ENCODE peak calls at places on chromosome 2, in four cellular contexts. T is MV-4-11, N is GM19239, P is naive B cell. K is an unnamed sample.

GRCh38 chr2:120319135-120319534 is 26.8 kb upstream of the INHBB start:
- DNase-seq in T (no peak), N (no peak), P (no peak), K (no peak)

GRCh38 chr2:88666576-88666975 is 24.9 kb upstream of the RPIA start:
- DNase-seq in T (no peak), N (no peak), P (no peak), K (no peak)

GRCh38 chr2:180571559-180571958 is 408.8 kb upstream of the UBE2E3 start:
- DNase-seq in T (no peak), N (no peak), P (no peak), K (no peak)

GRCh38 chr2:65918760-65919187 is 486.4 kb upstream of the SPRED2 start:
- DNase-seq in T (no peak), N (no peak), P (no peak), K (no peak)

GRCh38 chr2:5691659-5692529 is at the start of gene SOX11:
- DNase-seq in T (no peak), N (no peak), P (no peak), K (peak; percentile 27)

GRCh38 chr2:37893327-37893726 is 31.8 kb upstream of the RMDN2 start:
- DNase-seq in T (no peak), N (no peak), P (no peak), K (no peak)

GRCh38 chr2:84969511-84970265 is 1.3 kb upstream of the KCMF1 start:
- DNase-seq in T (peak; percentile 30), N (no peak), P (peak; percentile 54), K (peak; percentile 27)

GRCh38 chr2:73418343-73418742 is 32.7 kb downstream of the ALMS1 start:
- DNase-seq in T (peak; percentile 60), N (no peak), P (no peak), K (no peak)

GRCh38 chr2:105755895-105756294 is 11.2 kb downstream of the NCK2 start:
- DNase-seq in T (no peak), N (no peak), P (no peak), K (no peak)

GRCh38 chr2:165357758-165358157 is 111.7 kb upstream of the CSRNP3 start:
- DNase-seq in T (no peak), N (no peak), P (no peak), K (peak; percentile 12)

GRCh38 chr2:3692375-3692774 is 11.0 kb upstream of the DCDC2C start:
- DNase-seq in T (peak; percentile 10), N (no peak), P (no peak), K (no peak)

GRCh38 chr2:229417906-229418305 is 146.8 kb upstream of the PID1 start:
- DNase-seq in T (no peak), N (no peak), P (no peak), K (peak; percentile 22)

GRCh38 chr2:1593371-1594205 is 150.7 kb downstream of the PXDN start:
- DNase-seq in T (no peak), N (no peak), P (no peak), K (no peak)

GRCh38 chr2:187422277-187422676 is 25.8 kb downstream of the CALCRL start:
- DNase-seq in T (no peak), N (no peak), P (no peak), K (no peak)

K was measured in cerebellum.